ENCODE peak calls at places on chromosomes 11 and 22, in four cellular contexts. G is MCF 10A, W is RWPE1, I is heart right ventricle. C is an unnamed sample.

GRCh38 chr22:46618667-46619066 is 1.5 kb upstream of the GRAMD4 start:
- DNase-seq in G (no peak), W (no peak), I (peak; percentile 74), C (no peak)

GRCh38 chr11:104343578-104343977 is 179.6 kb upstream of the PDGFD start:
- DNase-seq in G (peak; percentile 19), W (peak; percentile 1), I (no peak), C (no peak)

GRCh38 chr11:128709402-128709801 is 15.5 kb downstream of the FLI1 start:
- DNase-seq in G (peak; percentile 89), W (peak; percentile 63), I (no peak), C (no peak)

GRCh38 chr11:117538731-117539130 is 211.1 kb downstream of the CEP164 start:
- DNase-seq in G (no peak), W (no peak), I (no peak), C (no peak)

GRCh38 chr22:21633481-21633880 is 921 bp downstream of the CCDC116 start:
- DNase-seq in G (no peak), W (no peak), I (no peak), C (no peak)

GRCh38 chr11:113162590-113162961 is 151.8 kb upstream of the TTC12 start:
- DNase-seq in G (no peak), W (no peak), I (no peak), C (no peak)

GRCh38 chr11:94658386-94658785 is 91.2 kb downstream of the PIWIL4 start:
- DNase-seq in G (no peak), W (no peak), I (peak; percentile 31), C (no peak)

GRCh38 chr22:35400335-35400680 is 368 bp downstream of the MCM5 start:
- DNase-seq in G (no peak), W (no peak), I (no peak), C (no peak)

GRCh38 chr22:32538516-32538915 is 63.9 kb downstream of the FBXO7 start:
- DNase-seq in G (no peak), W (no peak), I (no peak), C (peak; percentile 57)

GRCh38 chr11:57648791-57649735 is 649 bp downstream of the YPEL4 start:
- DNase-seq in G (no peak), W (no peak), I (no peak), C (no peak)

GRCh38 chr11:79940165-79940564 is 499.3 kb upstream of the TENM4 start:
- DNase-seq in G (no peak), W (no peak), I (no peak), C (no peak)

GRCh38 chr11:1567052-1567720 is 4.9 kb downstream of the DUSP8 start:
- DNase-seq in G (no peak), W (no peak), I (no peak), C (no peak)

GRCh38 chr22:27629908-27630733 is 171.4 kb downstream of the MN1 start:
- DNase-seq in G (no peak), W (no peak), I (no peak), C (no peak)

GRCh38 chr11:118438314-118438931 is 2.1 kb downstream of the KMT2A start:
- DNase-seq in G (peak; percentile 66), W (peak; percentile 56), I (peak; percentile 17), C (no peak)

GRCh38 chr11:3191586-3192324 is 26.6 kb upstream of the OSBPL5 start:
- DNase-seq in G (no peak), W (no peak), I (no peak), C (peak; percentile 55)

GRCh38 chr11:43789700-43790443 is 90.8 kb upstream of the ALKBH3 start:
- DNase-seq in G (peak; percentile 53), W (peak; percentile 61), I (no peak), C (no peak)

GRCh38 chr11:66465371-66466224 is 1.1 kb upstream of the PELI3 start:
- DNase-seq in G (no peak), W (no peak), I (no peak), C (no peak)

GRCh38 chr22:40002935-40003715 is 8.4 kb downstream of the FAM83F start:
- DNase-seq in G (no peak), W (no peak), I (no peak), C (no peak)

GRCh38 chr22:35629406-35630234 is 12.5 kb upstream of the MB start:
- DNase-seq in G (peak; percentile 96), W (peak; percentile 94), I (peak; percentile 40), C (no peak)